ENCODE peak calls at places on chromosomes 6 and 20, in seven cellular contexts. U, W, B, Y, M, X and C are unnamed samples.

GRCh38 chr20:47343007-47343472 is 13.5 kb downstream of the ZMYND8 start:
- DNase-seq in W (no peak), U (no peak), X (no peak), B (no peak), Y (no peak), M (peak; percentile 62), C (no peak)

GRCh38 chr6:160293844-160294243 is 35.2 kb upstream of the SLC22A2 start:
- DNase-seq in X (no peak), U (no peak), M (no peak), W (no peak), B (no peak), Y (no peak), C (no peak)

GRCh38 chr6:29834564-29835436 is 7.2 kb downstream of the HLA-G start:
- DNase-seq in B (no peak), Y (peak; percentile 18), U (peak; percentile 8), M (no peak), X (no peak), W (no peak), C (no peak)

GRCh38 chr6:19664050-19664449 is 173.1 kb upstream of the ID4 start:
- DNase-seq in X (no peak), B (no peak), W (no peak), M (no peak), Y (no peak), U (no peak), C (no peak)

GRCh38 chr6:56958481-56958880 is 3.6 kb downstream of the BEND6 start:
- DNase-seq in W (no peak), M (peak; percentile 45), B (no peak), Y (no peak), U (no peak), X (no peak), C (no peak)

GRCh38 chr6:149459761-149460160 is 25.1 kb downstream of the ZC3H12D start:
- DNase-seq in Y (no peak), W (no peak), X (no peak), M (peak; percentile 73), B (no peak), U (no peak), C (no peak)

GRCh38 chr6:38152620-38153019 is 333.1 kb downstream of the ZFAND3 start:
- DNase-seq in Y (no peak), M (no peak), W (no peak), B (no peak), X (no peak), U (no peak), C (no peak)

GRCh38 chr20:49786671-49787370 is 25.8 kb upstream of the SLC9A8 start:
- DNase-seq in Y (no peak), W (no peak), X (no peak), B (no peak), U (peak; percentile 42), M (peak; percentile 20), C (no peak)

GRCh38 chr20:39259010-39259803 is 297.1 kb downstream of the DHX35 start:
- DNase-seq in Y (no peak), W (no peak), U (no peak), B (peak; percentile 37), X (no peak), M (no peak), C (no peak)

GRCh38 chr20:18362916-18363315 is 74.6 kb downstream of the ZNF133 start:
- DNase-seq in W (no peak), B (no peak), U (no peak), X (no peak), M (no peak), Y (no peak), C (no peak)

GRCh38 chr20:38120625-38120988 is 44.5 kb downstream of the TGM2 start:
- DNase-seq in U (no peak), W (no peak), Y (no peak), B (peak; percentile 15), X (no peak), M (no peak), C (no peak)

GRCh38 chr6:155656024-155656423 is 200.4 kb upstream of the NOX3 start:
- DNase-seq in X (no peak), U (no peak), W (no peak), M (no peak), Y (no peak), B (no peak), C (no peak)

GRCh38 chr6:145892026-145892425 is 72.1 kb downstream of the SHPRH start:
- DNase-seq in W (no peak), Y (no peak), B (no peak), M (no peak), X (no peak), U (peak; percentile 86), C (no peak)

GRCh38 chr6:157679605-157680580 is 143.2 kb upstream of the SNX9 start:
- DNase-seq in Y (no peak), W (no peak), M (no peak), X (no peak), U (no peak), B (no peak), C (no peak)

GRCh38 chr20:22974354-22974753 is 60.8 kb upstream of the SSTR4 start:
- DNase-seq in X (no peak), W (no peak), B (no peak), Y (no peak), M (no peak), U (peak; percentile 28), C (no peak)

GRCh38 chr6:45002390-45002789 is 325.7 kb upstream of the RUNX2 start:
- DNase-seq in M (peak; percentile 0), X (no peak), B (no peak), W (no peak), Y (no peak), U (no peak), C (no peak)

GRCh38 chr6:137309078-137309762 is 90.0 kb upstream of the IFNGR1 start:
- DNase-seq in U (peak; percentile 74), Y (peak; percentile 37), W (no peak), X (peak; percentile 40), M (peak; percentile 52), B (peak; percentile 29), C (no peak)

GRCh38 chr20:58695084-58695722 is 2.6 kb downstream of the NPEPL1 start:
- DNase-seq in W (no peak), M (no peak), B (no peak), Y (no peak), U (no peak), X (peak; percentile 23), C (no peak)

GRCh38 chr20:58692579-58693225 is at the start of gene NPEPL1:
- DNase-seq in M (peak; percentile 67), U (peak; percentile 45), W (no peak), B (peak; percentile 49), X (peak; percentile 79), Y (peak; percentile 58), C (no peak)

GRCh38 chr20:58694241-58695083 is 1.9 kb downstream of the NPEPL1 start:
- DNase-seq in M (no peak), U (no peak), X (no peak), B (no peak), Y (peak; percentile 10), W (no peak), C (no peak)

GRCh38 chr20:58691773-58692578 is 624 bp upstream of the NPEPL1 start:
- DNase-seq in M (no peak), X (peak; percentile 63), Y (peak; percentile 73), U (no peak), B (peak; percentile 65), W (peak; percentile 93), C (no peak)

GRCh38 chr20:58693226-58694006 is 816 bp downstream of the NPEPL1 start:
- DNase-seq in X (peak; percentile 56), Y (peak; percentile 23), W (no peak), U (peak; percentile 20), M (no peak), B (no peak), C (no peak)
- H3K4me1 ChIP-seq in X (peaks cover 19% of the 10 kb centered on the region), Y (peaks cover 31% of the 10 kb centered on the region), W (peaks cover 38% of the 10 kb centered on the region), U (peaks cover 14% of the 10 kb centered on the region), M (peaks cover 19% of the 10 kb centered on the region), B (peaks cover 11% of the 10 kb centered on the region), C (peaks cover 55% of the 10 kb centered on the region)

DNA sequence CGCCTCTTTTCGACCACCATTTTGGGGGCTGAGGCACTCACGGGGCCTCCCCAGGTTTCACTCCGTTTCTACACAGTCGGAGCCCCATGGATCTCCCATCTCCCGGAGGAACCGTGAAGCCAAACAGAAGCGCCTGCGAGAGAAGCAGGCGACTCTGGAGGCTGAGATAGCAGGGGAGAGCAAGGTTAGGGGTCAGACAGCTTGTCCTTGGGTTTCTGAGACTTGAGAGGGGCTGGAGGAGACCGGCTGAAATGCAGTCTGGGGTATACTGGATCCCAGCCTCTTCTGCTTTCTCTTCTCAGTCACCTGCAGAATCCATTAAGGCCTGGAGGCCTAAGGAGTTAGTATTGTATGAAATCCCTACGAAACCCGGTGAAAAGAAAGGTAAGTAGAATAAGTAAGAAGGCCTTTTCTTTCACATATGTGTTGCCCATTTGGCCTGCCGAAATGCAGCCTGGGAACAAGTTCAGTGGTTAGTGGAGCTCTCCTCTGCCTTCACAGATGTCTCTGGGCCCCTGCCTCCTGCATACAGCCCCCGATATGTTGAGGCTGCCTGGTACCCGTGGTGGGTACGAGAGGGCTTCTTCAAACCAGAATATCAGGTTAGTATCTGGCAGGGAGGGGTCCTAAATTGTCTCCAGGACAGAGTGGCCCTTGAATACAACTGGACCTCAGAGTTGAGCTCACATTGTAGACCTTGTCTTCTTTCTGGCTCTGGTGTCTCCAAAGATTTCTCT is 984 bp downstream of the VARS2 start:
- DNase-seq in Y (no peak), M (no peak), W (no peak), U (peak; percentile 9), X (peak; percentile 53), B (peak; percentile 29), C (no peak)
- TF ChIP-seq POLR2A in Y (no peak), M (no peak), W (no peak), U (no peak), X (no peak), B (no peak), C (no peak)

GRCh38 chr20:35866446-35867202 is 87.7 kb downstream of the SCAND1 start:
- DNase-seq in U (no peak), Y (no peak), B (no peak), M (peak; percentile 81), X (no peak), W (no peak), C (no peak)

GRCh38 chr20:35870541-35871307 is 83.6 kb downstream of the SCAND1 start:
- DNase-seq in X (no peak), B (no peak), U (no peak), W (no peak), Y (no peak), M (no peak), C (no peak)

GRCh38 chr20:35871311-35871771 is 83.0 kb downstream of the SCAND1 start:
- DNase-seq in U (peak; percentile 79), X (no peak), B (peak; percentile 54), M (peak; percentile 51), W (no peak), Y (peak; percentile 35), C (no peak)
- H3K4me1 ChIP-seq in U (peaks cover 25% of the 10 kb centered on the region), X (no peaks in the 10 kb centered on the region), B (no peaks in the 10 kb centered on the region), M (peaks cover 16% of the 10 kb centered on the region), W (peaks cover 24% of the 10 kb centered on the region), Y (peaks cover 43% of the 10 kb centered on the region), C (no peaks in the 10 kb centered on the region)

GRCh38 chr6:111794716-111795452 is 78.4 kb downstream of the FYN start:
- DNase-seq in W (no peak), B (no peak), M (no peak), U (no peak), X (no peak), Y (no peak), C (no peak)

GRCh38 chr6:111792914-111793700 is 80.1 kb downstream of the FYN start:
- DNase-seq in M (no peak), B (no peak), W (no peak), X (no peak), U (no peak), Y (no peak), C (no peak)

GRCh38 chr6:111792241-111792640 is 81.0 kb downstream of the FYN start:
- DNase-seq in U (no peak), B (no peak), X (no peak), M (no peak), W (no peak), Y (no peak), C (no peak)

GRCh38 chr6:111794300-111794699 is 79.0 kb downstream of the FYN start:
- DNase-seq in Y (no peak), B (no peak), X (no peak), W (no peak), M (no peak), U (no peak), C (no peak)

GRCh38 chr6:111793711-111794111 is 79.5 kb downstream of the FYN start:
- DNase-seq in W (no peak), M (no peak), U (no peak), Y (no peak), X (no peak), B (no peak), C (no peak)
- TF ChIP-seq POLR2A in W (no peak), M (no peak), U (no peak), Y (no peak), X (no peak), B (no peak), C (no peak)